ENCODE peak calls at places on chromosome 4, in nine cellular contexts. One of them, this sample, is unnamed.

GRCh38 chr4:24213936-24214335 is 324.1 kb upstream of the PPARGC1A start:
- DNase-seq in nephron progenitor cell: no peak
- DNase-seq in mucosa of descending colon: no peak
- DNase-seq in posterior vena cava: no peak
- DNase-seq in sigmoid colon: no peak
- DNase-seq in T follicular helper cell: no peak
- DNase-seq in NB4: no peak
- DNase-seq in Daoy: no peak
- DNase-seq in IMR-90: no peak
- DNase-seq in this sample: no peak

GRCh38 chr4:48752256-48752655 is 27.8 kb downstream of the FRYL start:
- DNase-seq in posterior vena cava: no peak
- DNase-seq in nephron progenitor cell: no peak
- DNase-seq in sigmoid colon: no peak
- DNase-seq in Daoy: no peak
- DNase-seq in T follicular helper cell: no peak
- DNase-seq in NB4: no peak
- DNase-seq in IMR-90: no peak
- DNase-seq in mucosa of descending colon: no peak
- DNase-seq in this sample: no peak

GRCh38 chr4:38060829-38061431 is 100.7 kb downstream of the PTTG2 start:
- DNase-seq in IMR-90: peak
- DNase-seq in NB4: no peak
- DNase-seq in mucosa of descending colon: no peak
- DNase-seq in posterior vena cava: no peak
- DNase-seq in Daoy: peak
- DNase-seq in T follicular helper cell: no peak
- DNase-seq in sigmoid colon: no peak
- DNase-seq in nephron progenitor cell: no peak
- DNase-seq in this sample: no peak

GRCh38 chr4:80322716-80323115 is 12.8 kb upstream of the CFAP299 start:
- DNase-seq in NB4: peak
- DNase-seq in T follicular helper cell: no peak
- DNase-seq in IMR-90: peak
- DNase-seq in Daoy: peak
- DNase-seq in sigmoid colon: no peak
- DNase-seq in posterior vena cava: no peak
- DNase-seq in mucosa of descending colon: no peak
- DNase-seq in nephron progenitor cell: no peak
- DNase-seq in this sample: no peak

GRCh38 chr4:125428832-125429231 is 114.1 kb downstream of the FAT4 start:
- DNase-seq in sigmoid colon: no peak
- DNase-seq in IMR-90: no peak
- DNase-seq in mucosa of descending colon: no peak
- DNase-seq in T follicular helper cell: no peak
- DNase-seq in posterior vena cava: no peak
- DNase-seq in NB4: no peak
- DNase-seq in nephron progenitor cell: no peak
- DNase-seq in Daoy: no peak
- DNase-seq in this sample: no peak

GRCh38 chr4:6610856-6611430 is 29.5 kb upstream of the MRFAP1 start:
- DNase-seq in T follicular helper cell: no peak
- DNase-seq in mucosa of descending colon: peak
- DNase-seq in Daoy: no peak
- DNase-seq in posterior vena cava: no peak
- DNase-seq in NB4: no peak
- DNase-seq in sigmoid colon: no peak
- DNase-seq in nephron progenitor cell: no peak
- DNase-seq in IMR-90: no peak
- DNase-seq in this sample: no peak

GRCh38 chr4:66575024-66575696 is 904.9 kb upstream of the EPHA5 start:
- DNase-seq in sigmoid colon: no peak
- DNase-seq in posterior vena cava: peak
- DNase-seq in IMR-90: peak
- DNase-seq in T follicular helper cell: no peak
- DNase-seq in nephron progenitor cell: no peak
- DNase-seq in NB4: no peak
- DNase-seq in mucosa of descending colon: peak
- DNase-seq in Daoy: peak
- DNase-seq in this sample: no peak

GRCh38 chr4:18291981-18292380 is 270.4 kb upstream of the LCORL start:
- DNase-seq in posterior vena cava: no peak
- DNase-seq in Daoy: no peak
- DNase-seq in NB4: no peak
- DNase-seq in mucosa of descending colon: no peak
- DNase-seq in IMR-90: no peak
- DNase-seq in sigmoid colon: no peak
- DNase-seq in nephron progenitor cell: no peak
- DNase-seq in T follicular helper cell: no peak
- DNase-seq in this sample: no peak

GRCh38 chr4:92047209-92047877 is 256.4 kb upstream of the GRID2 start:
- DNase-seq in NB4: no peak
- DNase-seq in mucosa of descending colon: no peak
- DNase-seq in nephron progenitor cell: no peak
- DNase-seq in T follicular helper cell: no peak
- DNase-seq in sigmoid colon: no peak
- DNase-seq in Daoy: no peak
- DNase-seq in IMR-90: peak
- DNase-seq in posterior vena cava: no peak
- DNase-seq in this sample: no peak

GRCh38 chr4:184838249-184839074 is 12.7 kb upstream of the ACSL1 start:
- DNase-seq in nephron progenitor cell: no peak
- DNase-seq in posterior vena cava: no peak
- DNase-seq in NB4: no peak
- DNase-seq in T follicular helper cell: no peak
- DNase-seq in IMR-90: peak
- DNase-seq in mucosa of descending colon: no peak
- DNase-seq in Daoy: no peak
- DNase-seq in sigmoid colon: no peak
- DNase-seq in this sample: no peak

GRCh38 chr4:8107146-8107657 is 51.4 kb downstream of the ABLIM2 start:
- DNase-seq in sigmoid colon: no peak
- DNase-seq in NB4: no peak
- DNase-seq in T follicular helper cell: no peak
- DNase-seq in posterior vena cava: no peak
- DNase-seq in mucosa of descending colon: peak
- DNase-seq in IMR-90: no peak
- DNase-seq in nephron progenitor cell: no peak
- DNase-seq in Daoy: no peak
- DNase-seq in this sample: no peak

GRCh38 chr4:130646886-130647285 is 1550.9 kb downstream of the C4orf33 start:
- DNase-seq in Daoy: no peak
- DNase-seq in mucosa of descending colon: no peak
- DNase-seq in IMR-90: no peak
- DNase-seq in sigmoid colon: no peak
- DNase-seq in posterior vena cava: no peak
- DNase-seq in NB4: no peak
- DNase-seq in nephron progenitor cell: no peak
- DNase-seq in T follicular helper cell: no peak
- DNase-seq in this sample: no peak

GRCh38 chr4:174592985-174593335 is 70.7 kb upstream of the HPGD start:
- DNase-seq in nephron progenitor cell: no peak
- DNase-seq in T follicular helper cell: no peak
- DNase-seq in posterior vena cava: no peak
- DNase-seq in sigmoid colon: no peak
- DNase-seq in Daoy: peak
- DNase-seq in IMR-90: peak
- DNase-seq in mucosa of descending colon: no peak
- DNase-seq in NB4: peak
- DNase-seq in this sample: no peak

GRCh38 chr4:100848865-100849264 is 331.0 kb upstream of the EMCN start:
- DNase-seq in nephron progenitor cell: no peak
- DNase-seq in T follicular helper cell: no peak
- DNase-seq in IMR-90: no peak
- DNase-seq in Daoy: no peak
- DNase-seq in NB4: peak
- DNase-seq in sigmoid colon: no peak
- DNase-seq in posterior vena cava: no peak
- DNase-seq in mucosa of descending colon: no peak
- DNase-seq in this sample: no peak

GRCh38 chr4:74087481-74087880 is 11.5 kb downstream of the CXCL2 start:
- DNase-seq in T follicular helper cell: no peak
- DNase-seq in IMR-90: no peak
- DNase-seq in NB4: no peak
- DNase-seq in nephron progenitor cell: no peak
- DNase-seq in sigmoid colon: no peak
- DNase-seq in mucosa of descending colon: no peak
- DNase-seq in Daoy: no peak
- DNase-seq in posterior vena cava: no peak
- DNase-seq in this sample: no peak

GRCh38 chr4:108731001-108731400 is 31.9 kb downstream of the ETNPPL start:
- DNase-seq in mucosa of descending colon: no peak
- DNase-seq in nephron progenitor cell: no peak
- DNase-seq in Daoy: no peak
- DNase-seq in NB4: no peak
- DNase-seq in posterior vena cava: no peak
- DNase-seq in sigmoid colon: no peak
- DNase-seq in IMR-90: no peak
- DNase-seq in T follicular helper cell: no peak
- DNase-seq in this sample: no peak

GRCh38 chr4:33996075-33996718 is 2248.1 kb downstream of the ARAP2 start:
- DNase-seq in nephron progenitor cell: no peak
- DNase-seq in mucosa of descending colon: no peak
- DNase-seq in posterior vena cava: no peak
- DNase-seq in T follicular helper cell: no peak
- DNase-seq in sigmoid colon: no peak
- DNase-seq in NB4: no peak
- DNase-seq in Daoy: peak
- DNase-seq in IMR-90: peak
- DNase-seq in this sample: no peak

GRCh38 chr4:148787831-148788477 is 345.7 kb upstream of the NR3C2 start:
- DNase-seq in mucosa of descending colon: no peak
- DNase-seq in sigmoid colon: no peak
- DNase-seq in Daoy: no peak
- DNase-seq in posterior vena cava: no peak
- DNase-seq in nephron progenitor cell: no peak
- DNase-seq in T follicular helper cell: no peak
- DNase-seq in IMR-90: peak
- DNase-seq in NB4: no peak
- DNase-seq in this sample: no peak

GRCh38 chr4:100165809-100166208 is 24.5 kb downstream of the DDIT4L start:
- DNase-seq in T follicular helper cell: no peak
- DNase-seq in posterior vena cava: no peak
- DNase-seq in Daoy: no peak
- DNase-seq in sigmoid colon: no peak
- DNase-seq in nephron progenitor cell: no peak
- DNase-seq in IMR-90: peak
- DNase-seq in NB4: no peak
- DNase-seq in mucosa of descending colon: no peak
- DNase-seq in this sample: no peak

This sample was measured in progenitor cell of endocrine pancreas.